ENCODE peak calls at places on chromosomes 3 and 15, in four cellular contexts. D is GM12878, N is GM23338, X is HCT116. W is an unnamed sample.

GRCh38 chr15:101523560-101523940 is 34.0 kb upstream of the PCSK6 start:
- DNase-seq in D (no peak), N (no peak), X (no peak), W (no peak)

GRCh38 chr3:129521702-129522101 is 6.7 kb upstream of the RHO start:
- DNase-seq in D (no peak), N (no peak), X (no peak), W (no peak)

GRCh38 chr3:156670077-156670476 is 4.3 kb upstream of the TIPARP start:
- DNase-seq in D (no peak), N (no peak), X (no peak), W (no peak)

GRCh38 chr3:178084938-178085816 is 451.1 kb upstream of the KCNMB2 start:
- DNase-seq in D (no peak), N (peak; percentile 86), X (no peak), W (no peak)

GRCh38 chr3:115788921-115789470 is 165.7 kb downstream of the GAP43 start:
- DNase-seq in D (no peak), N (no peak), X (peak; percentile 57), W (no peak)

GRCh38 chr3:50296721-50297383 is 2.4 kb downstream of the HYAL3 start:
- DNase-seq in D (no peak), N (no peak), X (no peak), W (no peak)

GRCh38 chr15:37933685-37934084 is 755 bp upstream of the TMCO5A start:
- DNase-seq in D (no peak), N (no peak), X (no peak), W (no peak)

GRCh38 chr3:100561459-100562158 is 47.8 kb upstream of the ADGRG7 start:
- DNase-seq in D (no peak), N (peak; percentile 64), X (no peak), W (peak; percentile 97)

GRCh38 chr15:73388256-73388781 is 19.6 kb upstream of the HCN4 start:
- DNase-seq in D (no peak), N (peak; percentile 30), X (peak; percentile 72), W (no peak)

GRCh38 chr15:47517737-47518136 is 199.6 kb upstream of the SEMA6D start:
- DNase-seq in D (no peak), N (no peak), X (no peak), W (no peak)

GRCh38 chr3:195237981-195238625 is 32.9 kb downstream of the XXYLT1 start:
- DNase-seq in D (no peak), N (no peak), X (no peak), W (no peak)

GRCh38 chr3:37107846-37108245 is 66.5 kb downstream of the LRRFIP2 start:
- DNase-seq in D (no peak), N (no peak), X (no peak), W (no peak)

GRCh38 chr3:37100411-37100810 is 74.0 kb downstream of the LRRFIP2 start:
- DNase-seq in D (no peak), N (no peak), X (no peak), W (no peak)

GRCh38 chr3:37098884-37099283 is 75.5 kb downstream of the LRRFIP2 start:
- DNase-seq in D (no peak), N (no peak), X (no peak), W (no peak)

GRCh38 chr3:37099469-37099868 is 74.9 kb downstream of the LRRFIP2 start:
- DNase-seq in D (no peak), N (no peak), X (no peak), W (no peak)

GRCh38 chr3:37103103-37103815 is 71.1 kb downstream of the LRRFIP2 start:
- DNase-seq in D (no peak), N (peak; percentile 9), X (no peak), W (no peak)
- TF ChIP-seq POLR2AphosphoS5 in D (no peak), N (no peak), X (no peak), W (no peak)

GRCh38 chr3:146883292-146883691 is 278.1 kb upstream of the PLSCR5 start:
- DNase-seq in D (no peak), N (no peak), X (no peak), W (peak; percentile 12)
- TF ChIP-seq EZH2 in D (no peak), N (no peak), X (no peak), W (no peak)

DNA sequence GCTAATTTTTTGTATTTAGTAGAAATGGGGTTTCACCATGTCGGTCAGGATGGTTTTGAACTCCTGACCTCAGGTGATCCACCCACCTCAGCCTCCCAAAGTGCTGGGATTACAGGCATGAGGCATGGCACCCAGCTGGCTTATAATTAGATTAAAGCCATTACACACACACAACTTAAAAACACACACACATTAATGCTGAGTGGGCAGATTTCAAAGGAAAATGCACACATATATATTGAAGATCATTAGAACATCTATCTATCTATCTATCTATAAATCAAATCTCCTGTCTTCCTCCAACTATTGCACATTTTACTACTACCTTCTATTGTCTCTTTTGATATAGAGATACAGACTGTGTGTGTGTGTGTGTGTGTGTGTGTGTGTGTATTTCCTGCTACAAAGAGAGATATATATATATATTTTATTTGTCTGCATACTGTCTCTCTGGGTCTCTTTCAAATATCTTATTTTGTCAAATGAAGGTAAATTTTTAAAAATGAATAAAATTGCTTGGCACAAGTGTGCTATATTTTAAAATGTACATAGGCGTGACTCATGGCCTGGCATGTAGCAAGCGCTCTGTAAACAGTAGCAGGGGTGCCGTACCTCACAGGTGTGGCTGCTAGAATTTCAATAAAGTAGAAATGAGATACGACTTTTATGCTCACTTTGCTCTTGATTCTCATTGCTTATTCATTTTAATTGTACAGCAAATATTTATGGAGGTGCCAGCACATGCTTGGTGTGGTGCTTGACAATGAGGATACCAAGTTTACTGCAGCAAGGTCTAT is 655.8 kb downstream of the AGBL1 start:
- DNase-seq in D (no peak), N (no peak), X (no peak), W (no peak)
- TF ChIP-seq POLR2AphosphoS5 in D (no peak), N (no peak), X (no peak), W (no peak)

GRCh38 chr15:60012695-60013094 is 8.6 kb downstream of the FOXB1 start:
- DNase-seq in D (no peak), N (no peak), X (no peak), W (no peak)
- TF ChIP-seq EZH2 in D (no peak), N (no peak), X (no peak), W (no peak)

DNA sequence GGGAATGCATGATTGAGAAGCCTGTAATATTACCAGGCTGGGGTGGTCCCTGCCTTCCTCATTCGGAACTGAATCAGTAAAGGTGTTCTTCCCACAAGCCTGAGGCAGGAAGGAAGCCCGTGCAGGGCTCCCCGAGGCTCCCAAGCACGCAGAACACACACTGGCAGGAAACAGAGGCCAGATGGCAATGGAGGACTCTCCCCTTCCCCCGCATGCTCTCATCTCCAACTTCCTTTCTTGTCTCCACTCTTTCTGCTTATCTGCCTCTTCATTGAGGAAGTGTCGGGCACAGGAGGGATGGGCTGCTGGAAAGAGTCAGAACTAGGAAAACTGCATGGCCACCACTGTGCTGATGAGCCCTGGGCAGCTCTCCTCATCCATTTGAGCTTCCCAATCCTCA is 123.5 kb downstream of the NUP210 start:
- DNase-seq in D (no peak), N (no peak), X (no peak), W (no peak)
- TF ChIP-seq POLR2AphosphoS5 in D (no peak), N (no peak), X (no peak), W (no peak)

DNA sequence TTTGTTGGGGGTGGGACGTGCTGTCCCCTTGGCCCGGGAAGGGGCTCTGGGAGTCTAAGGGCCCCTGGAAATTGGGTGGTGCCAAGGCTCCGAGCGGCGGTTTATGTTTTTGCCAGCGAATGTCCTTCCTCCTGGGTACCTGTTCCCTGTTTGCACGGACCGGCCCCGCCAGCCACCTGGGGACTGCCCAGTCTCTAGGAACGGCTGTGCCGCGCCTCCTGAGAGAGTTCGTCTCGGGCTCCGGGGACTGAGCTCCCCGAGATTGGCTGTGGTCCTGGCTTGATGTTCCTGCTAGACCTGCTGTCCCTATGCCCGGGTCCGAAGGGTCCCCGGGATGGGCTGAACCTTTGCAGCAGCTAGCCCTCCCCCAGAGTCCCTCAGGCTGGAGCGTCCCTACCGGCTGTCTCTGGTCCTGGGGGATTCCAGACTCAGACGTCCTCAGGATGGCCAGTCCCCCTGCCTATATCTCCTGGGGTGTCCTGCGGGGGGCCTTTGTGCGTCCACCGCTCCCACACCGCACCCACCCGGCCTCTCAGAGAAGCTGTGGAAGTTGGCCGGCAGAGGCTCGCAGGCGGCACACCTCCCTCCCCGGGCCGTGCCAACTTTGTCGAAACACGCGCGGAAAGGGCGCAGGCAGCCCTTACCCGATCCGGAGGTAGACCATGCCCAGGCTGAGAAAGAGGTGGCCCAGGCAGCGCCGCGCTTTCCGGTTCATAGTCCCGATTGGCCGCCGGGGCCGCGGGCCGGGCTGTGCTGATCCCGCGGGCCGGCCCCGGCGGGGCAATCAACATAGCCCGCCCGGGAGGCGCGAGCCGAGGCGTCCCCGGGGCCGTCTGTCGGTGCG is 547 bp downstream of the WNT7A start:
- DNase-seq in D (no peak), N (peak; percentile 56), X (no peak), W (no peak)
- TF ChIP-seq EZH2 in D (no peak), N (peak; percentile 81), X (no peak), W (no peak)

GRCh38 chr3:48548731-48549705 is 7.6 kb downstream of the PFKFB4 start:
- DNase-seq in D (no peak), N (peak; percentile 90), X (peak; percentile 54), W (no peak)
- TF ChIP-seq POLR2AphosphoS5 in D (no peak), N (no peak), X (no peak), W (no peak)

GRCh38 chr15:28098766-28099554 is at the start of gene OCA2:
- DNase-seq in D (no peak), N (peak; percentile 92), X (no peak), W (no peak)
- TF ChIP-seq EZH2 in D (no peak), N (peak; percentile 50), X (no peak), W (no peak)

GRCh38 chr3:43787330-43787729 is 96.6 kb downstream of the ABHD5 start:
- DNase-seq in D (no peak), N (no peak), X (no peak), W (no peak)
- TF ChIP-seq POLR2AphosphoS5 in D (no peak), N (no peak), X (no peak), W (no peak)